ENCODE peak calls at places on chromosome 16, in four cellular contexts. P, V, B and S are unnamed samples.

GRCh38 chr16:83501481-83501880 is 306.3 kb upstream of the HSBP1 start:
- DNase-seq in P (no peak), V (no peak), B (no peak), S (no peak)

GRCh38 chr16:8767176-8767575 is 30.3 kb downstream of the TMEM186 start:
- DNase-seq in P (no peak), V (no peak), B (no peak), S (no peak)

GRCh38 chr16:80947708-80948615 is 58.7 kb downstream of the CMC2 start:
- DNase-seq in P (no peak), V (no peak), B (no peak), S (no peak)

GRCh38 chr16:85991425-85991824 is 92.5 kb downstream of the IRF8 start:
- DNase-seq in P (no peak), V (no peak), B (no peak), S (no peak)

GRCh38 chr16:71671165-71671564 is 45.2 kb downstream of the MARVELD3 start:
- DNase-seq in P (peak), V (no peak), B (no peak), S (no peak)

GRCh38 chr16:9119795-9120194 is 28.4 kb downstream of the HAPSTR1 start:
- DNase-seq in P (no peak), V (no peak), B (no peak), S (no peak)

GRCh38 chr16:49183911-49184310 is 97.7 kb downstream of the CBLN1 start:
- DNase-seq in P (peak), V (no peak), B (peak), S (peak)

GRCh38 chr16:9072806-9073341 is 18.6 kb upstream of the HAPSTR1 start:
- DNase-seq in P (no peak), V (peak), B (no peak), S (no peak)

GRCh38 chr16:84048306-84048705 is 5.7 kb upstream of the SLC38A8 start:
- DNase-seq in P (peak), V (no peak), B (peak), S (peak)

GRCh38 chr16:61024180-61024900 is 1011.9 kb downstream of the CDH8 start:
- DNase-seq in P (no peak), V (no peak), B (no peak), S (no peak)

GRCh38 chr16:88991813-88992350 is 14.9 kb upstream of the CBFA2T3 start:
- DNase-seq in P (no peak), V (no peak), B (peak), S (no peak)

GRCh38 chr16:58678716-58679115 is 5.9 kb downstream of the SLC38A7 start:
- DNase-seq in P (no peak), V (no peak), B (no peak), S (no peak)

GRCh38 chr16:89138843-89139520 is 32.6 kb upstream of the CDH15 start:
- DNase-seq in P (no peak), V (no peak), B (no peak), S (no peak)

GRCh38 chr16:56424791-56425438 is 430 bp downstream of the AMFR start:
- DNase-seq in P (no peak), V (no peak), B (peak), S (peak)
- TF ChIP-seq USF2 in P (no peak), V (no peak), B (no peak), S (no peak)

GRCh38 chr16:26672206-26672605 is 394.5 kb upstream of the C16orf82 start:
- DNase-seq in P (no peak), V (no peak), B (no peak), S (no peak)
- TF ChIP-seq CREM in P (no peak), V (no peak), B (no peak), S (no peak)

DNA sequence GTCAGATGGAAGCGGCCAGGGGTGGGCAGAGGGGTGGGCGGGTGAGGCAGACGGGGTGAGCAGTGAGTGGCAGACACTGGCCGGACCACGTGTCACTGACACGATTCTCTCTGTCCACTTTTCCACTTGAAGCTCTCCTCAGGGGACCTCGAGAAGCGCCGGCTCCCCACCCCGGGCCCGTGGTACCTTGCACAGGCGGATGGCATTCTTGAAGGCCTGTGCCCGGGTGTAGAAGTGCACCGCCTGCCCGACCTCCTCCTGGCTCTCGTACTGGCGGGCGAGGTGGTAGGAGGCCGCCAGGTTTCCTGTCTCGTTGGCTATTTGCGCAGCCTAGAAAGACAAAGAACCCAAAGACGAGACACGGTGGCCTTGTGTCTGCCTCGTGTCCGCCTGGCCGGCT is 9.1 kb upstream of the TMEM204 start:
- DNase-seq in P (no peak), V (no peak), B (no peak), S (no peak)
- TF ChIP-seq USF2 in P (no peak), V (no peak), B (no peak), S (no peak)

GRCh38 chr16:54286330-54287017 is at the start of gene IRX3:
- DNase-seq in P (peak), V (no peak), B (no peak), S (peak)
- TF ChIP-seq CREM in P (no peak), V (no peak), B (no peak), S (no peak)

DNA sequence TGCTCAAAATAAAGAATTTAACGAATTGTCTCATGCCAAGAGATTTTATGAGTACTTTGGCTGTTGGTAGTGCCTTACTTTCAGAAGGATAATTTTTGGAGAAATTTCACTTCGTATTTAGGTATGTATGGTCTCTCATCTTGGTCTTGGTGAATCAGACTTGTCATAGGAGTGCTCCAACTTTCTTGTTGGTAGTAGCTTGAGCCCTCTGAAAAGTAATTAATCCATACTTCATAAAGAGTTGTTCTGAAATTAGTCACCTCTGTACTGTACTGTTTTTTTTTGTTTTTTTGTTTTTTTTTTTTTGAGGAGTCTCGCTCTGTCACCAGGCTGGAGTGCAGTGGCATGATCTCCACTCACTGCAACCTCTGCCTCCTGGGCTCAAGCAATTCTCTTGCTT is 11.6 kb downstream of the ZNRF1 start:
- DNase-seq in P (no peak), V (no peak), B (no peak), S (no peak)
- TF ChIP-seq USF2 in P (no peak), V (no peak), B (no peak), S (no peak)

GRCh38 chr16:66042341-66042740 is 324.1 kb upstream of the CDH5 start:
- DNase-seq in P (no peak), V (no peak), B (no peak), S (no peak)

GRCh38 chr16:66036162-66036561 is 330.3 kb upstream of the CDH5 start:
- DNase-seq in P (peak), V (no peak), B (no peak), S (no peak)

GRCh38 chr16:66041907-66042306 is 324.6 kb upstream of the CDH5 start:
- DNase-seq in P (no peak), V (no peak), B (no peak), S (no peak)

GRCh38 chr16:66035096-66035495 is 331.4 kb upstream of the CDH5 start:
- DNase-seq in P (no peak), V (no peak), B (no peak), S (no peak)

GRCh38 chr16:66036775-66037715 is 329.4 kb upstream of the CDH5 start:
- DNase-seq in P (no peak), V (no peak), B (no peak), S (no peak)
- TF ChIP-seq CREM in P (no peak), V (no peak), B (no peak), S (no peak)